ENCODE peak calls at places on chromosomes 1 and 21, in nine cellular contexts. One of them, this sample, is unnamed.
A peak's percentile ranks its signal among the peaks of the same experiment; 100 is the strongest.

GRCh38 chr21:43865471-43866181 is 603 bp downstream of the AGPAT3 start:
- DNase-seq in NCI-H1694 treated with DMSO at 0.1 percent for 48 hours: no peak
- DNase-seq in activated CD4-positive, alpha-beta T cell treated with anti-CD3 and anti-CD28 coated beads, Interleukin-2, amount 50 U/mL, for 1 hour: peak; percentile 49
- DNase-seq in stimulated activated CD8-positive, alpha-beta memory T cell treated with anti-CD3 and anti-CD28 coated beads, Interleukin-4, amount 100 ng/mL, for 4 hours: no peak
- DNase-seq in RPMI8226: peak; percentile 79
- DNase-seq in hepatic stellate cell: peak; percentile 80
- DNase-seq in MV-4-11: no peak
- DNase-seq in pons: no peak
- DNase-seq in activated T-cell treated with anti-CD3 and anti-CD28 coated beads for 48 hours: peak; percentile 39
- DNase-seq in this sample: no peak

GRCh38 chr21:27831821-27832569 is 865.1 kb upstream of the ADAMTS5 start:
- DNase-seq in NCI-H1694 treated with DMSO at 0.1 percent for 48 hours: no peak
- DNase-seq in activated T-cell treated with anti-CD3 and anti-CD28 coated beads for 48 hours: no peak
- DNase-seq in MV-4-11: no peak
- DNase-seq in hepatic stellate cell: peak; percentile 19
- DNase-seq in RPMI8226: no peak
- DNase-seq in activated CD4-positive, alpha-beta T cell treated with anti-CD3 and anti-CD28 coated beads, Interleukin-2, amount 50 U/mL, for 1 hour: no peak
- DNase-seq in stimulated activated CD8-positive, alpha-beta memory T cell treated with anti-CD3 and anti-CD28 coated beads, Interleukin-4, amount 100 ng/mL, for 4 hours: no peak
- DNase-seq in pons: no peak
- DNase-seq in this sample: no peak

GRCh38 chr1:199073166-199073565 is 434.3 kb downstream of the PTPRC start:
- DNase-seq in pons: no peak
- DNase-seq in hepatic stellate cell: no peak
- DNase-seq in activated CD4-positive, alpha-beta T cell treated with anti-CD3 and anti-CD28 coated beads, Interleukin-2, amount 50 U/mL, for 1 hour: no peak
- DNase-seq in activated T-cell treated with anti-CD3 and anti-CD28 coated beads for 48 hours: no peak
- DNase-seq in RPMI8226: no peak
- DNase-seq in MV-4-11: no peak
- DNase-seq in stimulated activated CD8-positive, alpha-beta memory T cell treated with anti-CD3 and anti-CD28 coated beads, Interleukin-4, amount 100 ng/mL, for 4 hours: no peak
- DNase-seq in NCI-H1694 treated with DMSO at 0.1 percent for 48 hours: no peak
- DNase-seq in this sample: no peak

GRCh38 chr21:46661211-46661625 is 25.7 kb downstream of the PRMT2 start:
- DNase-seq in activated CD4-positive, alpha-beta T cell treated with anti-CD3 and anti-CD28 coated beads, Interleukin-2, amount 50 U/mL, for 1 hour: peak; percentile 53
- DNase-seq in stimulated activated CD8-positive, alpha-beta memory T cell treated with anti-CD3 and anti-CD28 coated beads, Interleukin-4, amount 100 ng/mL, for 4 hours: no peak
- DNase-seq in NCI-H1694 treated with DMSO at 0.1 percent for 48 hours: no peak
- DNase-seq in RPMI8226: no peak
- DNase-seq in pons: peak; percentile 55
- DNase-seq in hepatic stellate cell: peak; percentile 91
- DNase-seq in activated T-cell treated with anti-CD3 and anti-CD28 coated beads for 48 hours: no peak
- DNase-seq in MV-4-11: no peak
- DNase-seq in this sample: peak; percentile 64

GRCh38 chr1:46175243-46175642 is 356 bp downstream of the TSPAN1 start:
- DNase-seq in stimulated activated CD8-positive, alpha-beta memory T cell treated with anti-CD3 and anti-CD28 coated beads, Interleukin-4, amount 100 ng/mL, for 4 hours: no peak
- DNase-seq in activated CD4-positive, alpha-beta T cell treated with anti-CD3 and anti-CD28 coated beads, Interleukin-2, amount 50 U/mL, for 1 hour: no peak
- DNase-seq in RPMI8226: no peak
- DNase-seq in activated T-cell treated with anti-CD3 and anti-CD28 coated beads for 48 hours: no peak
- DNase-seq in hepatic stellate cell: no peak
- DNase-seq in pons: no peak
- DNase-seq in NCI-H1694 treated with DMSO at 0.1 percent for 48 hours: no peak
- DNase-seq in MV-4-11: no peak
- DNase-seq in this sample: no peak

GRCh38 chr1:2644171-2644570 is 11.4 kb upstream of the MMEL1 start:
- DNase-seq in RPMI8226: peak; percentile 2
- DNase-seq in pons: no peak
- DNase-seq in activated CD4-positive, alpha-beta T cell treated with anti-CD3 and anti-CD28 coated beads, Interleukin-2, amount 50 U/mL, for 1 hour: no peak
- DNase-seq in activated T-cell treated with anti-CD3 and anti-CD28 coated beads for 48 hours: no peak
- DNase-seq in NCI-H1694 treated with DMSO at 0.1 percent for 48 hours: no peak
- DNase-seq in MV-4-11: no peak
- DNase-seq in stimulated activated CD8-positive, alpha-beta memory T cell treated with anti-CD3 and anti-CD28 coated beads, Interleukin-4, amount 100 ng/mL, for 4 hours: no peak
- DNase-seq in hepatic stellate cell: no peak
- DNase-seq in this sample: no peak

GRCh38 chr1:88985033-88985432 is 7.4 kb downstream of the KYAT3 start:
- DNase-seq in activated CD4-positive, alpha-beta T cell treated with anti-CD3 and anti-CD28 coated beads, Interleukin-2, amount 50 U/mL, for 1 hour: no peak
- DNase-seq in NCI-H1694 treated with DMSO at 0.1 percent for 48 hours: no peak
- DNase-seq in RPMI8226: no peak
- DNase-seq in activated T-cell treated with anti-CD3 and anti-CD28 coated beads for 48 hours: no peak
- DNase-seq in stimulated activated CD8-positive, alpha-beta memory T cell treated with anti-CD3 and anti-CD28 coated beads, Interleukin-4, amount 100 ng/mL, for 4 hours: no peak
- DNase-seq in MV-4-11: no peak
- DNase-seq in hepatic stellate cell: peak; percentile 54
- DNase-seq in pons: peak; percentile 95
- DNase-seq in this sample: no peak

GRCh38 chr1:73736125-73736524 is 461.9 kb downstream of the LRRIQ3 start:
- DNase-seq in activated CD4-positive, alpha-beta T cell treated with anti-CD3 and anti-CD28 coated beads, Interleukin-2, amount 50 U/mL, for 1 hour: no peak
- DNase-seq in RPMI8226: no peak
- DNase-seq in MV-4-11: peak; percentile 10
- DNase-seq in pons: no peak
- DNase-seq in hepatic stellate cell: no peak
- DNase-seq in NCI-H1694 treated with DMSO at 0.1 percent for 48 hours: no peak
- DNase-seq in stimulated activated CD8-positive, alpha-beta memory T cell treated with anti-CD3 and anti-CD28 coated beads, Interleukin-4, amount 100 ng/mL, for 4 hours: no peak
- DNase-seq in activated T-cell treated with anti-CD3 and anti-CD28 coated beads for 48 hours: no peak
- DNase-seq in this sample: no peak

GRCh38 chr1:186144505-186144904 is 230.5 kb downstream of the TPR start:
- DNase-seq in hepatic stellate cell: no peak
- DNase-seq in MV-4-11: peak; percentile 88
- DNase-seq in stimulated activated CD8-positive, alpha-beta memory T cell treated with anti-CD3 and anti-CD28 coated beads, Interleukin-4, amount 100 ng/mL, for 4 hours: no peak
- DNase-seq in activated T-cell treated with anti-CD3 and anti-CD28 coated beads for 48 hours: no peak
- DNase-seq in activated CD4-positive, alpha-beta T cell treated with anti-CD3 and anti-CD28 coated beads, Interleukin-2, amount 50 U/mL, for 1 hour: no peak
- DNase-seq in NCI-H1694 treated with DMSO at 0.1 percent for 48 hours: no peak
- DNase-seq in RPMI8226: no peak
- DNase-seq in pons: no peak
- DNase-seq in this sample: no peak

GRCh38 chr21:14071902-14072734 is 138.6 kb downstream of the LIPI start:
- DNase-seq in NCI-H1694 treated with DMSO at 0.1 percent for 48 hours: no peak
- DNase-seq in hepatic stellate cell: no peak
- DNase-seq in activated CD4-positive, alpha-beta T cell treated with anti-CD3 and anti-CD28 coated beads, Interleukin-2, amount 50 U/mL, for 1 hour: no peak
- DNase-seq in stimulated activated CD8-positive, alpha-beta memory T cell treated with anti-CD3 and anti-CD28 coated beads, Interleukin-4, amount 100 ng/mL, for 4 hours: no peak
- DNase-seq in RPMI8226: no peak
- DNase-seq in MV-4-11: no peak
- DNase-seq in activated T-cell treated with anti-CD3 and anti-CD28 coated beads for 48 hours: no peak
- DNase-seq in pons: no peak
- DNase-seq in this sample: no peak

This sample was measured in cerebellar cortex.